ENCODE peak calls at places on chromosomes 4 and X, in ten cellular contexts. H, Y, M, L, D, B, Q, R, F and S are unnamed samples.

GRCh38 chr4:145819246-145820181 is 119.1 kb downstream of the ZNF827 start:
- DNase-seq in M (peak; percentile 22), Q (no peak), D (no peak), B (no peak), L (no peak), F (no peak), R (no peak), H (no peak), Y (no peak), S (no peak)

GRCh38 chr4:120869511-120870278 is 52.8 kb downstream of the PRDM5 start:
- DNase-seq in Q (no peak), Y (peak; percentile 3), F (no peak), H (no peak), M (no peak), L (no peak), D (no peak), R (peak; percentile 32), B (peak; percentile 46), S (no peak)

GRCh38 chrX:39752820-39753219 is 344.9 kb downstream of the BCOR start:
- DNase-seq in Q (no peak), Y (no peak), L (no peak), R (peak; percentile 65), H (no peak), M (no peak), D (no peak), B (no peak), F (peak; percentile 30), S (peak; percentile 46)

GRCh38 chrX:30888526-30889146 is 418 bp downstream of the TAB3 start:
- DNase-seq in Y (peak; percentile 13), M (peak; percentile 14), R (peak; percentile 7), Q (no peak), B (peak; percentile 26), L (no peak), D (no peak), F (no peak), H (no peak), S (no peak)

GRCh38 chrX:75784689-75785491 is at the start of gene MAGEE2:
- DNase-seq in L (no peak), R (no peak), Q (no peak), B (no peak), D (no peak), H (no peak), F (no peak), M (no peak), Y (no peak), S (no peak)

GRCh38 chrX:69234624-69235023 is 69.4 kb upstream of the PJA1 start:
- DNase-seq in Y (no peak), R (no peak), D (no peak), M (no peak), B (no peak), L (no peak), Q (no peak), F (no peak), H (no peak), S (no peak)

GRCh38 chrX:43386872-43387271 is 269.2 kb upstream of the MAOA start:
- DNase-seq in D (no peak), R (no peak), B (no peak), H (no peak), Q (no peak), M (no peak), L (no peak), Y (no peak), F (no peak), S (peak; percentile 0)

GRCh38 chr4:41297832-41298231 is 41.1 kb downstream of the UCHL1 start:
- DNase-seq in Q (no peak), L (no peak), Y (no peak), B (no peak), H (no peak), D (no peak), R (no peak), M (no peak), F (no peak), S (no peak)

GRCh38 chr4:138090145-138090917 is 151.8 kb downstream of the SLC7A11 start:
- DNase-seq in B (peak; percentile 88), D (peak; percentile 15), L (no peak), M (peak; percentile 49), H (peak; percentile 53), Y (peak; percentile 79), R (peak; percentile 89), F (peak; percentile 85), Q (no peak), S (peak; percentile 78)

GRCh38 chr4:182478475-182478874 is 235.3 kb downstream of the TENM3 start:
- DNase-seq in Y (peak; percentile 30), L (no peak), Q (no peak), D (no peak), B (peak; percentile 72), H (no peak), F (peak; percentile 68), M (no peak), R (peak; percentile 66), S (peak; percentile 45)
- TF ChIP-seq CTCF in Y (peak; percentile 67), L (no peak), Q (peak; percentile 56), D (peak; percentile 48), B (peak; percentile 67), H (no peak), F (peak; percentile 58), M (peak; percentile 53), R (peak; percentile 54), S (peak; percentile 60)

DNA sequence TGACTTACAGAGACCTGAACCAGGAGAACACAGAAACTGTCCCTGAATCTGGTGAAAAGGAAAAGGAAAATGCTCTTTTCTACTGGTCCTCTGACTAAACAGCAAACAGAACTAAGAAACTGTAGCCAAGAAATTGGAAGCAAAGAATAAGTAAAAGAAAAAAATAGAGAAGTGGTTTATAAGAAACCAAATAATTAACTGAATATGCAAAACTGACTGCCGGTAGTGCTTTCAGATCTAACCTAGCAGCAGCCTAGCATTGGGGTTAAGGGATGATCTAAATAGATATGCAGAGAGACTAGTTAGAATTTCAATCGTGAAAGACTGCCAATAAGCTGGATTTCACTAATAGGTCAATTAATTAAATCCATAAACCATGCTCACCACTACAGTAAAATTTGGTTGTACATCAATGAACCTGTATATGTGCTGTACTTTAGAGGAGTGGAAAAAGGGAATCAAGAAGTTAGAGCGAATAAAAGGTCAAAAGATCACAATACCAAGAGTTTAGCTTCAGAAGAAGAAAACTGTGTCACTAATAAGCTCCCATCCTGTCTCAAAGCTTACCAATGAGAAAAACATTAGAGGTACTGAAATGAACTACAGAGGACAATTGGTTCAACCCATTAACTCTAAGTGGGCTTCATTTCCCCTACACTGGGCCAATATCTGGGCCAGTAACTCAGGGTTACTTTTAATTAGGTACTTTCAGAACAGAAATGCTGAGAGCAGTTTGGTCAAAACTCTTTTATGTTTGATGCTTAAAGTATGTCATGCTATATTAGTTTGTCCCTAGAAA is 53.6 kb downstream of the KLHL13 start:
- DNase-seq in H (no peak), L (no peak), Y (no peak), R (no peak), D (no peak), B (no peak), Q (no peak), F (no peak), M (no peak), S (no peak)
- H3K4me3 ChIP-seq in H (no peak overlapping the region), L (no peak overlapping the region), Y (no peak overlapping the region), R (no peak overlapping the region), D (no peak overlapping the region), B (no peak overlapping the region), Q (no peak overlapping the region), F (no peak overlapping the region), M (no peak overlapping the region), S (no peak overlapping the region)

GRCh38 chrX:89021964-89022363 is 274.9 kb downstream of the CPXCR1 start:
- DNase-seq in Y (no peak), L (no peak), H (no peak), R (no peak), F (peak; percentile 2), D (no peak), M (no peak), B (no peak), Q (no peak), S (no peak)
- TF ChIP-seq CTCF in Y (no peak), L (no peak), H (no peak), R (no peak), F (no peak), D (no peak), M (no peak), B (no peak), Q (no peak), S (no peak)

GRCh38 chrX:129097668-129098067 is 425.6 kb downstream of the SMARCA1 start:
- DNase-seq in Q (no peak), H (no peak), M (no peak), F (no peak), Y (no peak), L (no peak), B (no peak), D (no peak), R (no peak), S (no peak)

GRCh38 chrX:129099206-129099605 is 424.1 kb downstream of the SMARCA1 start:
- DNase-seq in Y (no peak), H (no peak), L (no peak), M (no peak), F (no peak), D (no peak), R (no peak), B (no peak), Q (no peak), S (no peak)
- H3K4me3 ChIP-seq in Y (no peak overlapping the region), H (no peak overlapping the region), L (no peak overlapping the region), M (no peak overlapping the region), F (no peak overlapping the region), D (no peak overlapping the region), R (no peak overlapping the region), B (no peak overlapping the region), Q (no peak overlapping the region), S (no peak overlapping the region)

GRCh38 chrX:153338836-153339235 is 4.9 kb downstream of the ZNF275 start:
- DNase-seq in D (no peak), B (no peak), Y (no peak), L (no peak), H (no peak), M (no peak), Q (no peak), R (no peak), F (no peak), S (no peak)
- TF ChIP-seq CTCF in D (no peak), B (no peak), Y (no peak), L (no peak), H (no peak), M (no peak), Q (no peak), R (no peak), F (no peak), S (no peak)

GRCh38 chr4:24845132-24845531 is 49.8 kb downstream of the SOD3 start:
- DNase-seq in M (no peak), Y (no peak), Q (no peak), B (no peak), D (no peak), F (no peak), H (no peak), L (no peak), R (no peak), S (no peak)
- H3K4me3 ChIP-seq in M (no peak overlapping the region), Y (no peak overlapping the region), Q (no peak overlapping the region), B (no peak overlapping the region), D (no peak overlapping the region), F (no peak overlapping the region), H (no peak overlapping the region), L (no peak overlapping the region), R (no peak overlapping the region), S (no peak overlapping the region)